ENCODE peak calls at places on chromosomes 7 and 10, in ten cellular contexts. C, G, Y, X, K, E, W, A, V and N are unnamed samples.

GRCh38 chr10:33237736-33238624 is 96.5 kb downstream of the NRP1 start:
- DNase-seq in X (no peak), Y (no peak), K (no peak), G (peak), C (peak), W (no peak), A (no peak), E (peak), V (no peak), N (no peak)

GRCh38 chr10:124560377-124560776 is 98.8 kb downstream of the LHPP start:
- DNase-seq in G (peak), Y (no peak), A (no peak), E (peak), W (peak), V (no peak), X (no peak), K (no peak), C (peak), N (peak)

GRCh38 chr7:100799037-100799896 is 28.1 kb downstream of the EPHB4 start:
- DNase-seq in A (peak), E (peak), W (no peak), X (peak), V (peak), K (peak), Y (peak), C (peak), G (peak), N (peak)

GRCh38 chr7:32154797-32155196 is 84.6 kb upstream of the PDE1C start:
- DNase-seq in E (peak), G (peak), Y (no peak), A (no peak), C (peak), X (peak), W (no peak), V (no peak), K (no peak), N (no peak)

GRCh38 chr10:132275426-132276178 is 32.1 kb downstream of the STK32C start:
- DNase-seq in V (no peak), Y (no peak), C (no peak), G (no peak), W (peak), K (no peak), X (no peak), A (no peak), E (no peak), N (peak)

GRCh38 chr10:113716109-113717010 is 35.1 kb upstream of the PLEKHS1 start:
- DNase-seq in E (no peak), C (no peak), X (no peak), W (no peak), Y (no peak), G (no peak), A (no peak), K (no peak), V (peak), N (no peak)

GRCh38 chr10:73159038-73159648 is 8.7 kb downstream of the ECD start:
- DNase-seq in K (peak), A (peak), Y (peak), E (peak), X (peak), C (peak), W (no peak), V (peak), G (peak), N (no peak)

GRCh38 chr7:69817835-69818646 is 219.8 kb downstream of the AUTS2 start:
- DNase-seq in Y (no peak), X (no peak), E (no peak), A (peak), C (no peak), G (no peak), W (no peak), V (no peak), K (no peak), N (no peak)

GRCh38 chr10:34319197-34319846 is 495.8 kb downstream of the PARD3 start:
- DNase-seq in X (peak), E (peak), W (no peak), G (peak), C (peak), A (peak), K (peak), V (no peak), Y (no peak), N (no peak)

GRCh38 chr10:63553031-63553430 is 31.8 kb downstream of the REEP3 start:
- DNase-seq in W (no peak), Y (no peak), V (no peak), X (no peak), C (peak), K (no peak), G (peak), E (peak), A (no peak), N (no peak)

GRCh38 chr10:74924251-74924954 is 98.0 kb downstream of the KAT6B start:
- DNase-seq in C (peak), W (no peak), V (no peak), E (peak), G (peak), X (no peak), A (no peak), K (no peak), Y (no peak), N (no peak)

GRCh38 chr7:157079116-157079515 is 59.6 kb upstream of the UBE3C start:
- DNase-seq in X (no peak), V (no peak), W (no peak), G (no peak), E (no peak), Y (no peak), C (no peak), A (no peak), K (no peak), N (no peak)

GRCh38 chr10:11742009-11742778 is at the start of gene ECHDC3:
- DNase-seq in G (peak), K (peak), X (peak), C (peak), V (peak), E (peak), Y (peak), W (peak), A (peak), N (peak)

GRCh38 chr7:139775829-139776266 is 1.9 kb downstream of the HIPK2 start:
- DNase-seq in A (peak), K (peak), X (peak), E (peak), G (peak), V (peak), W (no peak), Y (peak), C (peak), N (peak)

GRCh38 chr10:66822801-66823200 is 103.0 kb upstream of the LRRTM3 start:
- DNase-seq in A (no peak), K (peak), C (no peak), G (no peak), X (no peak), Y (no peak), V (no peak), W (no peak), E (no peak), N (no peak)

GRCh38 chr7:135924302-135924701 is 52.9 kb downstream of the MTPN start:
- DNase-seq in G (no peak), X (no peak), A (no peak), W (no peak), K (no peak), Y (no peak), C (no peak), V (no peak), E (no peak), N (no peak)

GRCh38 chr10:3502606-3503005 is 282.4 kb downstream of the KLF6 start:
- DNase-seq in G (no peak), K (no peak), Y (no peak), E (no peak), C (no peak), X (no peak), W (no peak), A (no peak), V (no peak), N (no peak)

GRCh38 chr10:132449051-132449825 is 52.2 kb downstream of the PWWP2B start:
- DNase-seq in G (no peak), A (peak), K (peak), E (peak), Y (no peak), W (peak), V (no peak), C (no peak), X (peak), N (peak)

GRCh38 chr7:150317748-150318444 is 5.3 kb upstream of the LRRC61 start:
- DNase-seq in G (peak), V (no peak), C (peak), X (no peak), K (no peak), A (no peak), W (no peak), E (peak), Y (no peak), N (no peak)

GRCh38 chr10:48970046-48970445 is 30.4 kb upstream of the LRRC18 start:
- DNase-seq in A (no peak), W (no peak), X (no peak), G (no peak), C (no peak), E (no peak), K (no peak), V (no peak), Y (no peak), N (no peak)

GRCh38 chr7:102122026-102122425 is 164.6 kb upstream of the SH2B2 start:
- DNase-seq in G (peak), K (no peak), A (no peak), W (no peak), C (peak), V (peak), Y (no peak), X (no peak), E (peak), N (no peak)

GRCh38 chr7:139682136-139683013 is 95.4 kb downstream of the HIPK2 start:
- DNase-seq in W (no peak), K (no peak), Y (no peak), G (peak), V (no peak), A (no peak), E (peak), C (peak), X (no peak), N (no peak)

GRCh38 chr10:70367195-70367796 is 15.1 kb downstream of the LRRC20 start:
- DNase-seq in A (no peak), E (no peak), G (peak), K (no peak), C (no peak), X (no peak), W (no peak), V (no peak), Y (no peak), N (no peak)

GRCh38 chr10:25682203-25682950 is 251.7 kb upstream of the MYO3A start:
- DNase-seq in V (no peak), W (no peak), K (no peak), G (peak), Y (no peak), C (peak), A (peak), X (no peak), E (peak), N (no peak)

GRCh38 chr10:103983367-103983911 is 16.5 kb downstream of the SLK start:
- DNase-seq in Y (no peak), W (no peak), E (no peak), A (no peak), V (peak), C (no peak), G (no peak), X (no peak), K (no peak), N (no peak)

GRCh38 chr10:103980246-103980906 is 13.4 kb downstream of the SLK start:
- DNase-seq in G (peak), K (no peak), W (no peak), A (no peak), V (no peak), E (no peak), C (no peak), X (no peak), Y (no peak), N (no peak)

GRCh38 chr10:103985726-103986125 is 18.8 kb downstream of the SLK start:
- DNase-seq in G (no peak), V (no peak), E (peak), X (no peak), A (no peak), W (no peak), K (no peak), Y (no peak), C (no peak), N (no peak)

GRCh38 chr10:103979530-103979929 is 12.6 kb downstream of the SLK start:
- DNase-seq in E (no peak), K (no peak), X (no peak), A (no peak), G (no peak), C (no peak), V (no peak), W (no peak), Y (no peak), N (no peak)

DNA sequence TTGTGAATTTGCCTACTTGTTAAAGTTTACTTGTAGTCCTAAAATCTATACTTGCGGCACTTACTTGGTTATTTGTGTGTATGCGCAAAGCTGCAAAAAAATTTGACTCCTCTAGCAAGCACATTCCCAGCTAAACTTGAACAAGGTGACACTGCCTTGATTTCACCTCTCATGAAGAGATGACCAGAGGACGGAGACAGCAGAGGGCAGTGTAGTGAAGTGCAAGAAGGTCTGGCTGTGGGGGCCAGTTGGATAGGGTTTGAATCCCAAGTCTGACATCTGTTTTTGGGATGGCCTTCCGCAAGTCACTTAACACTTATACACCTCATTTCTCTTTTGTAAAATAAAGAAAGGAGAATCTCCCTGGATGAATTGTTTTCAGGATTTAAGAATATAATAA is 15.7 kb downstream of the SLK start:
- DNase-seq in K (peak), W (no peak), G (no peak), E (peak), V (no peak), C (no peak), X (no peak), A (peak), Y (no peak), N (no peak)
- TF ChIP-seq CTCF in K (no peak), W (peak), G (no peak), E (no peak), V (peak), C (peak), X (no peak), A (peak), Y (peak), N (no peak)

GRCh38 chr10:103762166-103762565 is 93.2 kb downstream of the SH3PXD2A start:
- DNase-seq in K (no peak), G (no peak), X (no peak), C (no peak), W (peak), V (no peak), E (no peak), A (no peak), Y (no peak), N (no peak)
- TF ChIP-seq CTCF in K (no peak), G (no peak), X (no peak), C (no peak), W (no peak), V (no peak), E (no peak), A (no peak), Y (no peak), N (no peak)

GRCh38 chr10:99629625-99629978 is 9.4 kb upstream of the SLC25A28 start:
- DNase-seq in Y (no peak), C (no peak), X (no peak), K (no peak), E (no peak), G (no peak), W (no peak), V (no peak), A (no peak), N (no peak)

GRCh38 chr10:99630991-99631390 is 10.8 kb upstream of the SLC25A28 start:
- DNase-seq in K (no peak), X (no peak), V (no peak), C (peak), Y (no peak), G (peak), W (no peak), E (no peak), A (no peak), N (no peak)

GRCh38 chr10:99631496-99631895 is 11.3 kb upstream of the SLC25A28 start:
- DNase-seq in X (no peak), K (no peak), A (no peak), Y (no peak), E (no peak), V (no peak), C (peak), G (peak), W (no peak), N (no peak)

GRCh38 chr10:99628923-99629624 is 8.8 kb upstream of the SLC25A28 start:
- DNase-seq in A (no peak), V (no peak), W (no peak), E (no peak), Y (no peak), G (no peak), X (no peak), C (no peak), K (no peak), N (no peak)

DNA sequence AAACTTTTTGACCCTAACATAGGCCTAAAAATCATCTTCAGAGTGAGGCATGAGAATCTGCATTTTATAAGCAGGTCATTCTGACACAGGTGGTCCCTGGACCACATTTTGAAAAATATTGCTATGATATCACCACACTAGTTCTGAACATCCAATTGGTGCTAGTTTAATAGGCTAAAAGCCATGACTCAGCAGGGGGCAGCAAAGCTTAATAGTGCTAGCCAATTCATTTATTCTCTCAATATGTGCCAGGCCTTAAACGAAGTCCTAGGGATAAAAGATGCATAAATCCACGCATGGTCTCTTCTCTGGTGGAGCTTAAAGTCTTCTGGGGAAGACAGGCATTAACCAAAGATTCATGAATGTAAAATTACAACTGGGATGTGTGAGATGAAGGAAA is 10.2 kb upstream of the SLC25A28 start:
- DNase-seq in E (peak), V (no peak), X (peak), W (no peak), C (peak), K (peak), A (peak), G (peak), Y (no peak), N (peak)
- TF ChIP-seq CTCF in E (peak), V (peak), X (peak), W (peak), C (peak), K (peak), A (peak), G (peak), Y (peak), N (no peak)

GRCh38 chr10:99698504-99699080 is 33.3 kb downstream of the COX15 start:
- DNase-seq in C (no peak), W (no peak), X (no peak), A (no peak), K (no peak), Y (no peak), E (no peak), V (no peak), G (no peak), N (peak)
- TF ChIP-seq CTCF in C (peak), W (peak), X (no peak), A (peak), K (no peak), Y (peak), E (no peak), V (no peak), G (no peak), N (peak)

DNA sequence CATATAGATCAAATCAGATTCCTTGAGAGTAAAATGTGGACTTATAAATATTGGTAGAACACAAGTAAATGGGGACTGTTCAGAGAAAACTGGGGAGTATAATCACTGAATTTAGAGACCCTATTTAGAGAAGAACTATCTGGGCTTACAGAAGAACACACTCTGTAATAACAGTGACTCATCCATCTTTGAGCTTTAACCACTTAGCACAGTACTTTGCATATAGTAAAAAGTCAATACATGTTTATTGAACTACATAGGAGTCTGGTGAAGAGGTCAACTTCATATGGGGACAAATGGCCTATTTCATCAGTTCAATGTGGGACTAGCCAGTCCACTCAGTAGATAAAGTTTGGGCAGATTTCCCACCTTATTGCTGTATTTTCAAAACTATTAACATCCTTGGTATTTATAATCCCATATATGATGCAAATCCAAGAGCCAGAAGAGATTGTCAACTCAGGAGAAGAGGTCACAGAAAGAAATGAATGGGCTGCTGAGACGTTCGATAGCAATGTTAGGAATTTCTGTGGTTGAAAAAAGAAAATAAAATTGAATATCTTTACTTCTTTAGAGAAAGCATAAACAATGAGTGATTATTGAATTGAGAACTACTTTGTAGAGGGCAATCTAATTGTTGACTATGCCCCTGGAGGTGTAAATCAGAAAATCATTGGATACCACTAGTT is 119.3 kb upstream of the CACNA2D1 start:
- DNase-seq in K (no peak), C (peak), G (peak), A (no peak), V (no peak), E (no peak), X (no peak), W (no peak), Y (no peak), N (no peak)
- TF ChIP-seq CTCF in K (no peak), C (no peak), G (no peak), A (no peak), V (no peak), E (no peak), X (no peak), W (no peak), Y (no peak), N (no peak)

GRCh38 chr10:116765549-116766162 is 23.3 kb upstream of the HSPA12A start:
- DNase-seq in A (no peak), W (no peak), E (no peak), V (peak), G (no peak), K (peak), Y (no peak), X (no peak), C (peak), N (no peak)
- TF ChIP-seq CTCF in A (peak), W (no peak), E (no peak), V (peak), G (peak), K (peak), Y (peak), X (no peak), C (peak), N (no peak)

GRCh38 chr7:127551941-127552340 is 33.5 kb downstream of the GCC1 start:
- DNase-seq in A (no peak), Y (no peak), X (no peak), G (no peak), V (no peak), W (no peak), K (no peak), C (no peak), E (no peak), N (no peak)

GRCh38 chr7:127546313-127546712 is 39.1 kb downstream of the GCC1 start:
- DNase-seq in G (no peak), E (no peak), A (no peak), X (no peak), W (no peak), K (no peak), Y (no peak), V (no peak), C (no peak), N (no peak)

DNA sequence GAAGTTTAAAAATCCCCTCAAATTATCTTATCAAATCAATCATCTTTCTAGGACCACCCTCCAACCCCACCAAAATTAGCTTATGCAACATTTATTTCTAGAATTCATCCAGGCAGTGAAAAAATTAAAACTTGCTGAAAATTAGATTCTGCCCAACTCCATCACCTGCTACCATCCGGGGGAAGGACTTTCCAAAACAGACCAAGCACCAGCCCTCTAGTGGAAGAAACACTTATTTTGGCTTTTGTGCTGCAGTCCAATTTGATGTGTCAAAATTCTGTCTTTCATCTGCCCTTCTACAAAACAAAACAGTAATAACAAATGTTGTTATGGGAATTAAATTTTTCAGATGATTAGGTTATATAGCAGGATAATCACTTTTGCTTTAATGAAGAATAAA is 35.1 kb downstream of the GCC1 start:
- DNase-seq in X (no peak), K (no peak), W (no peak), E (no peak), A (no peak), G (no peak), V (no peak), C (no peak), Y (no peak), N (no peak)
- TF ChIP-seq CTCF in X (no peak), K (no peak), W (peak), E (no peak), A (peak), G (no peak), V (no peak), C (peak), Y (peak), N (no peak)

DNA sequence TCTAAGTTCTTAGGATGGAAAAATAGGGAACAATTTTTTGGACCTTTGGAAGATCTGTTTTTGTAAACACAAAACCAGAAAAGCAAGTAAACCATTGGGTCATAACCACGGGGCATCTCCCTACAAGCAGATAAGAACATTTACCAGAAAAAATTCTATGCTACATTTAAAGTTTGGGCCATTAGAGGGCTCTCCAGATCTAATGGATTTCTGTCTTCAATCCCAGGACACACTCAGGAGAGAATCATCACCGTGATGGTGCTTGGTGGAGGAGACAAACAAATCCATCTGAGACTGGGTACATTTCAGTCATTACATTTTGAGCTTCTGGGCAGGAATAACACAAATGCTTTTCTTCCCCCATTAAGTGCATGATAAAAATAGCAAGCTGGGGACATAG is 178.4 kb upstream of the TARP start:
- DNase-seq in A (peak), Y (no peak), X (no peak), K (no peak), C (peak), E (peak), G (peak), W (no peak), V (peak), N (no peak)
- TF ChIP-seq CTCF in A (peak), Y (peak), X (no peak), K (no peak), C (peak), E (peak), G (peak), W (peak), V (peak), N (no peak)